ENCODE peak calls at places on chromosomes 13 and 19, in five cellular contexts. One of them, this sample, is unnamed. For H3K4me1, the result is how much of the 10 kb centered on the place peaks cover.

GRCh38 chr19:42185281-42185680 is 32.2 kb downstream of the DEDD2 start:
- DNase-seq in GM12878: no peak
- DNase-seq in left lung: no peak
- DNase-seq in heart left ventricle: no peak
- DNase-seq in neural progenitor cell: no peak
- DNase-seq in this sample: no peak

GRCh38 chr13:111219306-111219705 is 101.1 kb upstream of the TEX29 start:
- DNase-seq in GM12878: no peak
- DNase-seq in left lung: no peak
- DNase-seq in heart left ventricle: peak
- DNase-seq in neural progenitor cell: no peak
- DNase-seq in this sample: no peak

GRCh38 chr19:47778954-47779351 is 450 bp downstream of the SELENOW start:
- DNase-seq in GM12878: no peak
- DNase-seq in left lung: no peak
- DNase-seq in heart left ventricle: peak
- DNase-seq in neural progenitor cell: peak
- DNase-seq in this sample: no peak

GRCh38 chr13:87678353-87678752 is 7.2 kb downstream of the SLITRK5 start:
- DNase-seq in GM12878: no peak
- DNase-seq in left lung: no peak
- DNase-seq in heart left ventricle: no peak
- DNase-seq in neural progenitor cell: no peak
- DNase-seq in this sample: no peak

GRCh38 chr19:16224266-16225045 is 26.7 kb downstream of the AP1M1 start:
- DNase-seq in GM12878: no peak
- DNase-seq in left lung: peak
- DNase-seq in heart left ventricle: no peak
- DNase-seq in neural progenitor cell: no peak
- DNase-seq in this sample: no peak

GRCh38 chr19:6161271-6161850 is 25.9 kb downstream of the ACSBG2 start:
- DNase-seq in GM12878: peak
- DNase-seq in left lung: no peak
- DNase-seq in heart left ventricle: peak
- DNase-seq in neural progenitor cell: peak
- DNase-seq in this sample: peak

GRCh38 chr13:43978688-43979087 is 99.0 kb downstream of the LACC1 start:
- DNase-seq in GM12878: no peak
- DNase-seq in left lung: no peak
- DNase-seq in heart left ventricle: no peak
- DNase-seq in neural progenitor cell: no peak
- DNase-seq in this sample: no peak

GRCh38 chr13:29954082-29955043 is 103.9 kb upstream of the UBL3 start:
- DNase-seq in GM12878: no peak
- DNase-seq in left lung: no peak
- DNase-seq in heart left ventricle: no peak
- DNase-seq in neural progenitor cell: no peak
- DNase-seq in this sample: no peak

GRCh38 chr13:43911871-43912270 is 32.2 kb downstream of the LACC1 start:
- DNase-seq in GM12878: no peak
- DNase-seq in left lung: no peak
- DNase-seq in heart left ventricle: no peak
- DNase-seq in neural progenitor cell: no peak
- DNase-seq in this sample: no peak

GRCh38 chr19:35528218-35529038 is at the start of gene SBSN:
- DNase-seq in GM12878: no peak
- DNase-seq in left lung: no peak
- DNase-seq in heart left ventricle: no peak
- DNase-seq in neural progenitor cell: no peak
- DNase-seq in this sample: no peak

GRCh38 chr13:75305057-75305456 is 176.9 kb downstream of the TBC1D4 start:
- DNase-seq in GM12878: no peak
- DNase-seq in left lung: no peak
- DNase-seq in heart left ventricle: peak
- DNase-seq in neural progenitor cell: no peak
- DNase-seq in this sample: no peak

GRCh38 chr13:88246239-88246638 is 575.1 kb downstream of the SLITRK5 start:
- DNase-seq in GM12878: no peak
- DNase-seq in left lung: no peak
- DNase-seq in heart left ventricle: no peak
- DNase-seq in neural progenitor cell: no peak
- DNase-seq in this sample: no peak

GRCh38 chr19:33462112-33462726 is 59.4 kb downstream of the PEPD start:
- DNase-seq in GM12878: no peak
- DNase-seq in left lung: peak
- DNase-seq in heart left ventricle: no peak
- DNase-seq in neural progenitor cell: no peak
- DNase-seq in this sample: no peak

GRCh38 chr19:489418-490196 is 6.7 kb upstream of the MADCAM1 start:
- DNase-seq in GM12878: no peak
- DNase-seq in left lung: no peak
- DNase-seq in heart left ventricle: peak
- DNase-seq in neural progenitor cell: peak
- DNase-seq in this sample: no peak

GRCh38 chr19:39304701-39305571 is 8.7 kb downstream of the IFNL1 start:
- DNase-seq in GM12878: no peak
- DNase-seq in left lung: no peak
- DNase-seq in heart left ventricle: no peak
- DNase-seq in neural progenitor cell: no peak
- DNase-seq in this sample: no peak

GRCh38 chr13:35763805-35764170 is 287.3 kb upstream of the MAB21L1 start:
- DNase-seq in GM12878: no peak
- DNase-seq in left lung: no peak
- DNase-seq in heart left ventricle: no peak
- DNase-seq in neural progenitor cell: no peak
- DNase-seq in this sample: peak

GRCh38 chr19:38538386-38538785 is 79.4 kb downstream of the MAP4K1 start:
- DNase-seq in GM12878: no peak
- DNase-seq in left lung: no peak
- DNase-seq in heart left ventricle: no peak
- DNase-seq in neural progenitor cell: no peak
- DNase-seq in this sample: no peak

GRCh38 chr13:113639661-113640262 is 18.2 kb downstream of the ATP4B start:
- DNase-seq in GM12878: no peak
- DNase-seq in left lung: peak
- DNase-seq in heart left ventricle: peak
- DNase-seq in neural progenitor cell: no peak
- DNase-seq in this sample: peak

GRCh38 chr13:47175172-47175806 is 278.4 kb upstream of the HTR2A start:
- DNase-seq in GM12878: no peak
- DNase-seq in left lung: no peak
- DNase-seq in heart left ventricle: no peak
- DNase-seq in neural progenitor cell: no peak
- DNase-seq in this sample: no peak

GRCh38 chr13:114043421-114044053 is 69.7 kb upstream of the C13orf46 start:
- DNase-seq in GM12878: no peak
- DNase-seq in left lung: no peak
- DNase-seq in heart left ventricle: peak
- DNase-seq in neural progenitor cell: no peak
- DNase-seq in this sample: peak

GRCh38 chr13:45356966-45357689 is 16.1 kb upstream of the TPT1 start:
- DNase-seq in GM12878: no peak
- DNase-seq in left lung: no peak
- DNase-seq in heart left ventricle: no peak
- DNase-seq in neural progenitor cell: no peak
- DNase-seq in this sample: no peak

GRCh38 chr13:29689548-29689947 is 94.1 kb upstream of the SLC7A1 start:
- DNase-seq in GM12878: no peak
- DNase-seq in left lung: no peak
- DNase-seq in heart left ventricle: no peak
- DNase-seq in neural progenitor cell: no peak
- DNase-seq in this sample: no peak

GRCh38 chr19:17965370-17966114 is 1.4 kb upstream of the KCNN1 start:
- DNase-seq in GM12878: no peak
- DNase-seq in left lung: no peak
- DNase-seq in heart left ventricle: no peak
- DNase-seq in neural progenitor cell: peak
- DNase-seq in this sample: no peak

GRCh38 chr19:32819415-32820400 is 49.9 kb downstream of the SLC7A9 start:
- DNase-seq in GM12878: no peak
- DNase-seq in left lung: no peak
- DNase-seq in heart left ventricle: no peak
- DNase-seq in neural progenitor cell: no peak
- DNase-seq in this sample: peak

GRCh38 chr19:558770-559439 is 13.5 kb upstream of the BSG start:
- DNase-seq in GM12878: no peak
- DNase-seq in left lung: peak
- DNase-seq in heart left ventricle: peak
- DNase-seq in neural progenitor cell: no peak
- DNase-seq in this sample: peak

GRCh38 chr19:33273881-33274662 is 28.3 kb downstream of the CEBPA start:
- DNase-seq in GM12878: no peak
- DNase-seq in left lung: peak
- DNase-seq in heart left ventricle: peak
- DNase-seq in neural progenitor cell: no peak
- DNase-seq in this sample: peak

GRCh38 chr19:20278342-20278741 is 111.3 kb downstream of the ZNF486 start:
- DNase-seq in GM12878: no peak
- DNase-seq in left lung: no peak
- DNase-seq in heart left ventricle: peak
- DNase-seq in neural progenitor cell: peak
- DNase-seq in this sample: no peak

GRCh38 chr13:24279706-24280105 is 29.7 kb upstream of the C1QTNF9 start:
- DNase-seq in GM12878: no peak
- DNase-seq in left lung: no peak
- DNase-seq in heart left ventricle: no peak
- DNase-seq in neural progenitor cell: no peak
- DNase-seq in this sample: no peak
- H3K4me1 ChIP-seq in GM12878: under half
- H3K4me1 ChIP-seq in left lung: under half
- H3K4me1 ChIP-seq in heart left ventricle: under half
- H3K4me1 ChIP-seq in neural progenitor cell: under half
- H3K4me1 ChIP-seq in this sample: under half

GRCh38 chr13:28429685-28430290 is 65.1 kb downstream of the FLT1 start:
- DNase-seq in GM12878: peak
- DNase-seq in left lung: no peak
- DNase-seq in heart left ventricle: no peak
- DNase-seq in neural progenitor cell: no peak
- DNase-seq in this sample: no peak
- H3K4me3 ChIP-seq in GM12878: peak
- H3K4me3 ChIP-seq in left lung: no peak
- H3K4me3 ChIP-seq in heart left ventricle: no peak
- H3K4me3 ChIP-seq in neural progenitor cell: no peak
- H3K4me3 ChIP-seq in this sample: no peak

DNA sequence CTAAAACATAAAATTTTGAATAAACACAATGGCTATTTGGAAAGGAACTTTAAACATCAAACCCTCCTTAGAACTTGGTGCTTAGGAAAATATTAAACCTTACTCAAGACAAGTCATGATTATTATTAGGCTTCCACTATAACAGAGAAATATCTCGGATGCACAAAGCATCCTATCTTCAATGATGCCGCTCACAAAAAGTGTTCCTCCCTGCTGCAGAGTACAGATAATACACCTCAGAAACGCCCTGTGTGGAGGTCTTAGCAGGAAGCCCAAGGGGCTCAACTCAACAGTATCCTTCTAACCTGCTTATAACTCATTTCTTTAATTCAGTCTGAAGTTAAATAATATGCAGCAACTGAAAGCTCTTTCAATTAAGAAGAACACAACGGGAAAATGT is 12.2 kb downstream of the ELF1 start:
- DNase-seq in GM12878: no peak
- DNase-seq in left lung: no peak
- DNase-seq in heart left ventricle: no peak
- DNase-seq in neural progenitor cell: no peak
- DNase-seq in this sample: no peak
- H3K4me1 ChIP-seq in GM12878: half or more
- H3K4me1 ChIP-seq in left lung: under half
- H3K4me1 ChIP-seq in heart left ventricle: under half
- H3K4me1 ChIP-seq in neural progenitor cell: under half
- H3K4me1 ChIP-seq in this sample: under half

GRCh38 chr13:26837102-26837501 is 76.5 kb upstream of the GPR12 start:
- DNase-seq in GM12878: no peak
- DNase-seq in left lung: no peak
- DNase-seq in heart left ventricle: no peak
- DNase-seq in neural progenitor cell: no peak
- DNase-seq in this sample: no peak

GRCh38 chr13:26829716-26830115 is 69.1 kb upstream of the GPR12 start:
- DNase-seq in GM12878: no peak
- DNase-seq in left lung: no peak
- DNase-seq in heart left ventricle: no peak
- DNase-seq in neural progenitor cell: no peak
- DNase-seq in this sample: no peak

GRCh38 chr13:26831336-26831908 is 70.8 kb upstream of the GPR12 start:
- DNase-seq in GM12878: no peak
- DNase-seq in left lung: no peak
- DNase-seq in heart left ventricle: no peak
- DNase-seq in neural progenitor cell: no peak
- DNase-seq in this sample: no peak
- H3K4me3 ChIP-seq in GM12878: no peak
- H3K4me3 ChIP-seq in left lung: no peak
- H3K4me3 ChIP-seq in heart left ventricle: no peak
- H3K4me3 ChIP-seq in neural progenitor cell: no peak
- H3K4me3 ChIP-seq in this sample: no peak